ENCODE peak calls at places on chromosomes 2 and 18, in six cellular contexts. One of them, this sample, is unnamed.

GRCh38 chr2:19292007-19292406 is 66.4 kb downstream of the OSR1 start:
- DNase-seq in body of pancreas: no peak
- DNase-seq in PC-3: no peak
- DNase-seq in epithelial cell of esophagus: no peak
- DNase-seq in heart right ventricle: no peak
- DNase-seq in endothelial cell: no peak
- DNase-seq in this sample: no peak

GRCh38 chr2:74815955-74816354 is 18.0 kb upstream of the HK2 start:
- DNase-seq in PC-3: no peak
- DNase-seq in body of pancreas: no peak
- DNase-seq in heart right ventricle: no peak
- DNase-seq in epithelial cell of esophagus: no peak
- DNase-seq in endothelial cell: no peak
- DNase-seq in this sample: no peak

GRCh38 chr18:3979024-3979423 is 476.1 kb downstream of the DLGAP1 start:
- DNase-seq in endothelial cell: no peak
- DNase-seq in heart right ventricle: no peak
- DNase-seq in body of pancreas: no peak
- DNase-seq in epithelial cell of esophagus: no peak
- DNase-seq in PC-3: no peak
- DNase-seq in this sample: no peak

GRCh38 chr2:65850695-65851094 is 418.3 kb upstream of the SPRED2 start:
- DNase-seq in epithelial cell of esophagus: peak; percentile 39
- DNase-seq in heart right ventricle: no peak
- DNase-seq in endothelial cell: no peak
- DNase-seq in PC-3: no peak
- DNase-seq in body of pancreas: no peak
- DNase-seq in this sample: no peak

GRCh38 chr2:100865819-100866462 is 46.0 kb downstream of the NPAS2 start:
- DNase-seq in heart right ventricle: no peak
- DNase-seq in PC-3: peak; percentile 91
- DNase-seq in epithelial cell of esophagus: peak; percentile 81
- DNase-seq in body of pancreas: no peak
- DNase-seq in endothelial cell: no peak
- DNase-seq in this sample: no peak

GRCh38 chr2:202831241-202831997 is 40.1 kb downstream of the ICA1L start:
- DNase-seq in PC-3: peak; percentile 86
- DNase-seq in epithelial cell of esophagus: peak; percentile 61
- DNase-seq in body of pancreas: peak; percentile 45
- DNase-seq in endothelial cell: peak; percentile 41
- DNase-seq in heart right ventricle: no peak
- DNase-seq in this sample: peak; percentile 35

GRCh38 chr2:109333414-109334194 is 204.6 kb downstream of the SH3RF3 start:
- DNase-seq in body of pancreas: no peak
- DNase-seq in endothelial cell: peak; percentile 38
- DNase-seq in PC-3: peak; percentile 76
- DNase-seq in heart right ventricle: no peak
- DNase-seq in epithelial cell of esophagus: no peak
- DNase-seq in this sample: no peak

GRCh38 chr2:160334028-160334729 is 134.1 kb upstream of the ITGB6 start:
- DNase-seq in body of pancreas: no peak
- DNase-seq in heart right ventricle: no peak
- DNase-seq in endothelial cell: no peak
- DNase-seq in PC-3: peak; percentile 91
- DNase-seq in epithelial cell of esophagus: peak; percentile 69
- DNase-seq in this sample: no peak

GRCh38 chr2:219509780-219510511 is 4.3 kb upstream of the ASIC4 start:
- DNase-seq in body of pancreas: peak; percentile 64
- DNase-seq in epithelial cell of esophagus: peak; percentile 57
- DNase-seq in heart right ventricle: peak; percentile 49
- DNase-seq in PC-3: peak; percentile 61
- DNase-seq in endothelial cell: peak; percentile 80
- DNase-seq in this sample: peak; percentile 67

DNA sequence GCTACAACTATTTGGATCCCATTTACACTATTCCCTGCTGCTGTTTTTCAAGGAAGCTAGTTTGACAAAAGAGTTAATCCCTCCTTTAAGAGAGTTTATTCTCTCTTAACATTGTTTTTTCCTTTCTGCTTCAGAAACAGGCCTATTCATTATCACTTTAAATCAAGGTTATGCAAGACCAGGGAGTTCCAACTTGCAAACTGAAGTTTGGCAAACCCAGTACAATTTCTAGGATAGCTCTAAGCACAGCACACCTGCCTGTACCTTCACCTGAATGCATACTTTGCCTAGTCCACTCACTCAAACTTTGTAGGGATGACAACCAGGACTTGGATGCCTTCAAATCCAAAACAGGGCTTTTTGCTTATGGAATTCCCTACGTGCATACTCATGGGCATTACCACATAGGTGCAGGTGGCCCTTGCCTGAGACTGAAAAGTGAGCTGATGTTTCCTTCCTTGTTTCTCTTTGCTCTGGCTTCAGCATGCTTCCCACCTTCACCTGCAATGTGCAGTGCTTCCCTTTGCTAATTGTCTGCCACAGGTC is 193.8 kb upstream of the MMADHC start:
- DNase-seq in endothelial cell: no peak
- DNase-seq in body of pancreas: no peak
- DNase-seq in PC-3: no peak
- DNase-seq in heart right ventricle: no peak
- DNase-seq in epithelial cell of esophagus: peak; percentile 68
- DNase-seq in this sample: no peak
- TF ChIP-seq CTCF in endothelial cell: no peak
- TF ChIP-seq CTCF in body of pancreas: no peak
- TF ChIP-seq CTCF in PC-3: no peak
- TF ChIP-seq CTCF in heart right ventricle: no peak
- TF ChIP-seq CTCF in epithelial cell of esophagus: no peak
- TF ChIP-seq CTCF in this sample: no peak

DNA sequence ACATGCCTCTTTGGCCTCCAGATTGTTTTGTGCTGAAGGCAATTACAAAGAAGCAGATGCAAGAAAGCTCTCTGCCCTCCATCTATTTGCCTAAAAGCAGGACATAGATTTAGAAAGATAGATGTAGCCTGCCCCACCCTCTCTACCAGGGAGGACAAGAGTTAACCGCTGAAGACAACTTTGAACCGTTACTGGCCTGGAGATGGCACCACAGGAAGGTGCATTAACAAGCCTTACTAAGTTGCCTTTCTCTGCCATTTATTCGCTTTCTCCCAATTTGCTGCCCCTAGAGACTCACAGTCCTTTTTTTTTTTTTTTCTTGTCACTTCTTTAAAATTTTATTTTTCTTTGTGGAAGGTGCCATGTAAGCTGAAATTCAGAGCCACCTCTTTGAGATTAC is 28.8 kb upstream of the RMDN2 start:
- DNase-seq in PC-3: peak; percentile 12
- DNase-seq in epithelial cell of esophagus: peak; percentile 17
- DNase-seq in body of pancreas: no peak
- DNase-seq in heart right ventricle: no peak
- DNase-seq in endothelial cell: no peak
- DNase-seq in this sample: no peak
- TF ChIP-seq CTCF in PC-3: peak; percentile 21
- TF ChIP-seq CTCF in epithelial cell of esophagus: peak; percentile 13
- TF ChIP-seq CTCF in body of pancreas: peak; percentile 8
- TF ChIP-seq CTCF in heart right ventricle: no peak
- TF ChIP-seq CTCF in endothelial cell: no peak
- TF ChIP-seq CTCF in this sample: no peak

GRCh38 chr2:71534786-71535185 is 81.4 kb downstream of the DYSF start:
- DNase-seq in epithelial cell of esophagus: no peak
- DNase-seq in body of pancreas: no peak
- DNase-seq in endothelial cell: no peak
- DNase-seq in PC-3: no peak
- DNase-seq in heart right ventricle: no peak
- DNase-seq in this sample: no peak
- TF ChIP-seq CTCF in epithelial cell of esophagus: no peak
- TF ChIP-seq CTCF in body of pancreas: no peak
- TF ChIP-seq CTCF in endothelial cell: no peak
- TF ChIP-seq CTCF in PC-3: no peak
- TF ChIP-seq CTCF in heart right ventricle: no peak
- TF ChIP-seq CTCF in this sample: no peak

GRCh38 chr18:30927517-30928075 is 114.9 kb downstream of the DSC3 start:
- DNase-seq in body of pancreas: no peak
- DNase-seq in endothelial cell: no peak
- DNase-seq in heart right ventricle: no peak
- DNase-seq in PC-3: no peak
- DNase-seq in epithelial cell of esophagus: no peak
- DNase-seq in this sample: no peak
- TF ChIP-seq CTCF in body of pancreas: no peak
- TF ChIP-seq CTCF in endothelial cell: no peak
- TF ChIP-seq CTCF in heart right ventricle: no peak
- TF ChIP-seq CTCF in PC-3: no peak
- TF ChIP-seq CTCF in epithelial cell of esophagus: no peak
- TF ChIP-seq CTCF in this sample: no peak

GRCh38 chr18:26301681-26302080 is 75.4 kb downstream of the TAF4B start:
- DNase-seq in epithelial cell of esophagus: peak; percentile 20
- DNase-seq in heart right ventricle: no peak
- DNase-seq in body of pancreas: no peak
- DNase-seq in endothelial cell: no peak
- DNase-seq in PC-3: no peak
- DNase-seq in this sample: no peak

GRCh38 chr18:26312196-26312595 is 86.0 kb downstream of the TAF4B start:
- DNase-seq in epithelial cell of esophagus: no peak
- DNase-seq in body of pancreas: no peak
- DNase-seq in heart right ventricle: no peak
- DNase-seq in endothelial cell: no peak
- DNase-seq in PC-3: no peak
- DNase-seq in this sample: no peak

GRCh38 chr18:26309283-26309682 is 83.0 kb downstream of the TAF4B start:
- DNase-seq in epithelial cell of esophagus: peak; percentile 61
- DNase-seq in endothelial cell: no peak
- DNase-seq in PC-3: peak; percentile 27
- DNase-seq in heart right ventricle: no peak
- DNase-seq in body of pancreas: no peak
- DNase-seq in this sample: no peak

GRCh38 chr18:26304511-26304910 is 78.3 kb downstream of the TAF4B start:
- DNase-seq in PC-3: no peak
- DNase-seq in epithelial cell of esophagus: peak; percentile 21
- DNase-seq in heart right ventricle: no peak
- DNase-seq in body of pancreas: no peak
- DNase-seq in endothelial cell: no peak
- DNase-seq in this sample: no peak

GRCh38 chr18:26307161-26307773 is 81.0 kb downstream of the TAF4B start:
- DNase-seq in endothelial cell: peak; percentile 50
- DNase-seq in heart right ventricle: peak; percentile 8
- DNase-seq in epithelial cell of esophagus: peak; percentile 72
- DNase-seq in body of pancreas: peak; percentile 15
- DNase-seq in PC-3: peak; percentile 75
- DNase-seq in this sample: peak; percentile 51
- TF ChIP-seq CTCF in endothelial cell: peak; percentile 52
- TF ChIP-seq CTCF in heart right ventricle: peak; percentile 26
- TF ChIP-seq CTCF in epithelial cell of esophagus: peak; percentile 83
- TF ChIP-seq CTCF in body of pancreas: peak; percentile 51
- TF ChIP-seq CTCF in PC-3: peak; percentile 71
- TF ChIP-seq CTCF in this sample: peak; percentile 86

GRCh38 chr2:168137510-168138180 is 109.8 kb downstream of the STK39 start:
- DNase-seq in body of pancreas: no peak
- DNase-seq in PC-3: no peak
- DNase-seq in epithelial cell of esophagus: no peak
- DNase-seq in endothelial cell: no peak
- DNase-seq in heart right ventricle: no peak
- DNase-seq in this sample: no peak
- TF ChIP-seq CTCF in body of pancreas: no peak
- TF ChIP-seq CTCF in PC-3: no peak
- TF ChIP-seq CTCF in epithelial cell of esophagus: no peak
- TF ChIP-seq CTCF in endothelial cell: no peak
- TF ChIP-seq CTCF in heart right ventricle: no peak
- TF ChIP-seq CTCF in this sample: no peak

GRCh38 chr18:55863876-55864275 is 275.9 kb upstream of the TCF4 start:
- DNase-seq in body of pancreas: no peak
- DNase-seq in epithelial cell of esophagus: no peak
- DNase-seq in PC-3: no peak
- DNase-seq in endothelial cell: no peak
- DNase-seq in heart right ventricle: peak; percentile 36
- DNase-seq in this sample: no peak

GRCh38 chr18:55859116-55859515 is 271.1 kb upstream of the TCF4 start:
- DNase-seq in endothelial cell: no peak
- DNase-seq in heart right ventricle: no peak
- DNase-seq in epithelial cell of esophagus: no peak
- DNase-seq in body of pancreas: no peak
- DNase-seq in PC-3: no peak
- DNase-seq in this sample: no peak

GRCh38 chr18:55858661-55859111 is 270.7 kb upstream of the TCF4 start:
- DNase-seq in PC-3: no peak
- DNase-seq in heart right ventricle: no peak
- DNase-seq in body of pancreas: no peak
- DNase-seq in epithelial cell of esophagus: no peak
- DNase-seq in endothelial cell: no peak
- DNase-seq in this sample: no peak

GRCh38 chr18:55862693-55863485 is 274.9 kb upstream of the TCF4 start:
- DNase-seq in PC-3: no peak
- DNase-seq in endothelial cell: no peak
- DNase-seq in heart right ventricle: no peak
- DNase-seq in epithelial cell of esophagus: no peak
- DNase-seq in body of pancreas: no peak
- DNase-seq in this sample: no peak

DNA sequence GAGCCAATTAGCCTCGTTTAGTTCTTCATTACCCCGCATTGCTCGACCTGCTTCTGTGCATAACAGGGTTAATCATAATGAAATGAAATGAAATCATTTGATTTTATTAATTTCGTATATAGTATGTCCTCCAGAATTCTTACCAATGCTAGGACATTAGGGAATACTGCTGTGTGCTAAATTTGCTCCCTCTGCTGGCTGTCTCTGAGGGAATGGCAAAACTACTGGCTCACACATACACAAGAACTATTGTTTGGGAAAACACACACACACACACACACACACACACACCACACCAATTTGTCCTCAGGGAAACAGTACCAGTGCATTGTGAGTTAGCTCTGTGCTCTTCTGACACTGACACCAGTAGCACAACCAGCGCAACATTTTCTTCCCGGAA is 273.3 kb upstream of the TCF4 start:
- DNase-seq in heart right ventricle: no peak
- DNase-seq in body of pancreas: no peak
- DNase-seq in PC-3: peak; percentile 69
- DNase-seq in endothelial cell: peak; percentile 42
- DNase-seq in epithelial cell of esophagus: peak; percentile 62
- DNase-seq in this sample: no peak
- TF ChIP-seq CTCF in heart right ventricle: no peak
- TF ChIP-seq CTCF in body of pancreas: peak; percentile 44
- TF ChIP-seq CTCF in PC-3: peak; percentile 77
- TF ChIP-seq CTCF in endothelial cell: no peak
- TF ChIP-seq CTCF in epithelial cell of esophagus: peak; percentile 79
- TF ChIP-seq CTCF in this sample: peak; percentile 56

This sample was measured in neural crest cell.